ENCODE peak calls at places on chromosomes 2 and 18, in four cellular contexts. O is IMR-90; M is left ventricle myocardium inferior; G is CD8-positive, alpha-beta T cell. A is an unnamed sample.
A peak's percentile ranks its signal among the peaks of the same experiment; 100 is the strongest.

GRCh38 chr2:40746150-40746549 is 294.3 kb upstream of the SLC8A1 start:
- DNase-seq in M (no peak), G (no peak), O (no peak), A (no peak)

GRCh38 chr2:189002079-189002478 is 27.9 kb downstream of the COL3A1 start:
- DNase-seq in M (no peak), O (peak; percentile 85), G (no peak), A (no peak)

GRCh38 chr2:42342795-42343241 is 18.2 kb downstream of the COX7A2L start:
- DNase-seq in O (no peak), G (no peak), M (no peak), A (no peak)

GRCh38 chr2:144523606-144524131 is 3.8 kb upstream of the ZEB2 start:
- DNase-seq in M (no peak), O (no peak), G (no peak), A (no peak)

GRCh38 chr2:120590841-120591240 is 144.8 kb upstream of the GLI2 start:
- DNase-seq in O (no peak), G (no peak), M (no peak), A (no peak)

GRCh38 chr2:174013310-174013751 is 48.2 kb upstream of the SP3 start:
- DNase-seq in M (peak; percentile 39), G (no peak), O (no peak), A (no peak)

GRCh38 chr18:68172842-68173549 is 541.9 kb downstream of the TMX3 start:
- DNase-seq in G (no peak), M (no peak), O (no peak), A (no peak)

GRCh38 chr2:205545971-205546370 is 136.3 kb upstream of the NRP2 start:
- DNase-seq in M (no peak), O (no peak), G (no peak), A (no peak)

GRCh38 chr2:162824319-162824718 is 14.2 kb downstream of the KCNH7 start:
- DNase-seq in G (no peak), M (no peak), O (no peak), A (no peak)

GRCh38 chr2:217434183-217434620 is 568.6 kb downstream of the TNS1 start:
- DNase-seq in O (peak; percentile 99), M (peak; percentile 86), G (peak; percentile 22), A (no peak)

GRCh38 chr2:237532225-237532624 is 34.1 kb upstream of the PRLH start:
- DNase-seq in O (no peak), M (no peak), G (no peak), A (no peak)

GRCh38 chr18:9117980-9118841 is 15.7 kb downstream of the NDUFV2 start:
- DNase-seq in O (no peak), M (no peak), G (no peak), A (no peak)

GRCh38 chr2:139526781-139527180 is 746.6 kb upstream of the NXPH2 start:
- DNase-seq in G (no peak), O (no peak), M (no peak), A (no peak)

GRCh38 chr2:119260636-119261497 is 37.2 kb downstream of the STEAP3 start:
- DNase-seq in O (peak; percentile 12), G (no peak), M (no peak), A (no peak)

GRCh38 chr2:80001704-80002103 is 302.8 kb downstream of the LRRTM1 start:
- DNase-seq in G (no peak), O (peak; percentile 75), M (no peak), A (no peak)

GRCh38 chr2:102018823-102019445 is 27.2 kb downstream of the IL1R2 start:
- DNase-seq in O (peak; percentile 66), G (no peak), M (no peak), A (no peak)

GRCh38 chr18:37668971-37669747 is 103.6 kb upstream of the CELF4 start:
- DNase-seq in O (no peak), M (no peak), G (no peak), A (no peak)

GRCh38 chr2:37544617-37545031 is 126.8 kb downstream of the CDC42EP3 start:
- DNase-seq in O (no peak), M (no peak), G (no peak), A (no peak)

GRCh38 chr18:48790226-48790863 is 160.4 kb downstream of the SMAD7 start:
- DNase-seq in M (peak; percentile 84), G (no peak), O (no peak), A (no peak)

GRCh38 chr2:220394433-220394832 is 767.0 kb downstream of the SLC4A3 start:
- DNase-seq in O (peak; percentile 58), M (peak; percentile 31), G (no peak), A (no peak)

GRCh38 chr2:106997204-106997603 is 111.2 kb upstream of the ST6GAL2 start:
- DNase-seq in G (no peak), O (no peak), M (no peak), A (no peak)

GRCh38 chr18:66473882-66474281 is 130.0 kb downstream of the CDH19 start:
- DNase-seq in M (no peak), O (no peak), G (no peak), A (no peak)

GRCh38 chr2:238231251-238231793 is 8.5 kb downstream of the HES6 start:
- DNase-seq in M (peak; percentile 74), G (peak; percentile 81), O (peak; percentile 44), A (peak; percentile 45)

GRCh38 chr18:13610517-13610916 is 115.8 kb downstream of the FAM210A start:
- DNase-seq in G (no peak), O (no peak), M (no peak), A (no peak)

GRCh38 chr2:210592706-210593105 is 36.3 kb downstream of the CPS1 start:
- DNase-seq in M (no peak), O (no peak), G (no peak), A (no peak)

GRCh38 chr2:112941753-112942653 is 31.0 kb downstream of the IL37 start:
- DNase-seq in O (peak; percentile 76), G (peak; percentile 59), M (peak; percentile 47), A (peak; percentile 34)

GRCh38 chr18:11500153-11501122 is 109.0 kb upstream of the SLC35G4 start:
- DNase-seq in M (no peak), G (no peak), O (peak; percentile 98), A (no peak)

GRCh38 chr2:199458017-199458805 is 472 bp upstream of the SATB2 start:
- DNase-seq in O (no peak), G (peak; percentile 20), M (peak; percentile 12), A (peak; percentile 34)

GRCh38 chr2:136362676-136363390 is 244.9 kb upstream of the CXCR4 start:
- DNase-seq in M (no peak), O (no peak), G (no peak), A (peak; percentile 28)

GRCh38 chr2:98806266-98806697 is 75.3 kb upstream of the MGAT4A start:
- DNase-seq in O (no peak), G (no peak), M (peak; percentile 78), A (no peak)

DNA sequence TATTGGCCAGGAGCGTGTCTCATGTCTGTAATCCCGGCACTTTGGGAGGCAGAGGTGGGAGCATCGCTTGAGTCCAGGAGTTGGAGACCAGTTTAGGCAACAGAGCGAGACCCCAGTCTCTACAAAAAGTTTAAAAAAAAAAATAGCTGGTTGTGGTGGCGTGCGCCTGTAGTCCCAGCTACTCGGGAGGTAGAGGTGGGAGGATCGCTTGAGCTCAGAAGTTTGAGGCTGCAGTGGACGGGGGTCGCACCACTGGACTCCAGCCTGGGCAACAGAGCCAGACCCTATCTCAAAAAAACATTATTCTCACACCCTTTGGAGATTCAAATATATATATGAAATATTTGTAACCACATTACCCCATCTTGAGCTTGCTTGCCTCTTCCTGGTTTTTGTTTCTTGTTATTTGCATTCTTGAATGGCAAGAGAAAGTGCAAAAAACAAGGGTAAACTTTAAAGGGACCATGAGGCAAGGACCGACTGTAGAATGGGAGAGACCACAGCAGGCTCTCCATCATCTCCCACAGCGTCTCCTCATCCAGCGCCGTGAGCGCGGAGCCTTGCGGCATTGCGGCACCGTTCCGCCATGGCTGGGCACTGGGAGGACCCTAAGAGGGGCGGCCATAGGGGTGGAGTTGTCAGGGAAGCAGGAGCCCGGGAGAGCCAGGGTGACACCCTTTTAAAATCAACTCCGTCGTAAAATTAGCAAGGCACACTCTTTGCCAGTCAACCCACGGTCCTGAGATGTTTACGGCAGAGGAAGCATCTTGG is 1.4 kb downstream of the ELP2 start:
- DNase-seq in M (no peak), O (no peak), G (no peak), A (peak; percentile 15)
- H3K4me3 ChIP-seq in M (peak overlapping the region; percentile 89), O (peak overlapping the region; percentile 89), G (peak overlapping the region; percentile 100), A (peak overlapping the region; percentile 100)

DNA sequence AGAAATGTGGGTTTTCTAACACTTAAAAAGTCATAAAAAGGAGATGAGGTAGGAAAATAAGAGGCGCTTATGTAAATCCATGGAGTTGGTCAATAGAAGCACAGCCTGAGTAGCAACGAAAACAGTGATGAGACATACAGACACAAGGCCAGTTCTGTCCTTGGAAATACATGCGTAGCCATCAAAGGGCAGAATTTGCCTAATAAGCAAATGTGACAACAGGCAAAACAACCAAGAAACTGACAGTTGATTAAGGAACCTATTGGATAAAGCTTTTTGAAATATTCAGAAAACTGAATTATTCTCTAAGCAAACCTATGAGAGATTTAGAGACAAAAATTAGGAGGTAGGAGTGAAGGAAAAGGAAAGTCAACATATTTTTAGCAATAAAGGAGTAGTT is 586.3 kb downstream of the PLCL1 start:
- DNase-seq in G (no peak), M (no peak), O (no peak), A (no peak)
- H3K27ac ChIP-seq in G (no peak overlapping the region), M (no peak overlapping the region), O (no peak overlapping the region), A (no peak overlapping the region)

GRCh38 chr2:64730551-64731305 is 77.0 kb upstream of the SERTAD2 start:
- DNase-seq in M (peak; percentile 38), G (peak; percentile 49), O (peak; percentile 90), A (no peak)
- H3K4me3 ChIP-seq in M (peak overlapping the region; percentile 56), G (peak overlapping the region; percentile 32), O (peak overlapping the region; percentile 42), A (no peak overlapping the region)

DNA sequence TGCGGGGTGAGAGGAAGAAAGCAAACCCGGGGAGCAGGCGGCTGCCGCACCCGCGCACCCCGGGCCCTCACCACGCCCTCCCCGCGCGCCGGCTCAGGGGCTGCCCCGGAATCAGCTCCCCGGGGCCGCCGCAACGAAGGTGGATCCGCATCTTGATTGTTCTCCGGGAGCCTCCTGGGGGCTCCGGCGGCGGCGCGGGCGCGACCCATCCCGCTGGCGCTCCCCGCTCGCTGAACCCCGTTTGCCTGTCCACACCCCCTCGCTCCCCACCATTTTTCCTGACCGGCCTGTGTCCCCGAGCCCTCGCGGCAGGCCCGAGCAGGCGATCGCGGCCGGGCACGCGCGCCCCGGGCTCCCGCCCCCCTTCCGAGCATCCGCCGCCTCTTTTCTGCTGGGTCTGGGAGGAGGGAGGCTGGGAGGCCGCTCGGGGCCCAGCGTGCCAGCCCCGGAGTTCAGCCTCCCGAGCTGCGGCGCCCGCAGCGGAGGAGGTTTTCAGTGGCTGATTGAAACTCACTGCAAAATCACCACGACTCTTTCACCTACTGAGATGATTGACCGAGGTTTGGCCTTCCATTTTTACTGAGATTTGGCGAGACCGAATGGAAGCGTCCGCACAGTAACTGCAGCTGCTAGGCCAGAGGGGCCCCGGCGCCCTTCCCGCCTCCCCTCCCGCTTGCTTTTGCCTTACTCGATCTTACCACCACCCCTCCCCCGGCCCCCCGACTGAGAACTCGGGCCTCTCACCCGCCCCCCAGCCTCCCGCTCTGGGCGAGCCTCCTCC is 4.7 kb downstream of the SOX11 start:
- DNase-seq in M (no peak), O (peak; percentile 53), G (no peak), A (no peak)
- H3K27ac ChIP-seq in M (peak overlapping the region; percentile 78), O (peak overlapping the region; percentile 95), G (no peak overlapping the region), A (no peak overlapping the region)